ENCODE peak calls at places on chromosome 21, in four cellular contexts. I is cardiac fibroblast, Y is H9, L is MM.1S. G is an unnamed sample.

GRCh38 chr21:16978309-16978895 is 534.4 kb upstream of the CXADR start:
- DNase-seq in L (no peak), Y (no peak), I (no peak), G (no peak)

GRCh38 chr21:34552324-34553198 is 40.6 kb upstream of the KCNE1 start:
- DNase-seq in Y (no peak), I (peak), L (no peak), G (no peak)

GRCh38 chr21:40049031-40049958 is 182.1 kb downstream of the PCP4 start:
- DNase-seq in I (no peak), L (no peak), Y (no peak), G (no peak)

GRCh38 chr21:32348604-32349332 is 44.0 kb downstream of the URB1 start:
- DNase-seq in L (no peak), Y (peak), I (no peak), G (no peak)

GRCh38 chr21:28375708-28376385 is 616.8 kb downstream of the LTN1 start:
- DNase-seq in Y (no peak), L (no peak), I (peak), G (no peak)

GRCh38 chr21:35475768-35476167 is 426.7 kb upstream of the RUNX1 start:
- DNase-seq in Y (no peak), I (peak), L (no peak), G (no peak)

GRCh38 chr21:35048183-35048601 is 910 bp downstream of the RUNX1 start:
- DNase-seq in I (no peak), Y (no peak), L (peak), G (peak)

GRCh38 chr21:30577766-30578165 is 12.4 kb downstream of the KRTAP22-2 start:
- DNase-seq in L (no peak), I (no peak), Y (no peak), G (no peak)

GRCh38 chr21:26437326-26438009 is 135.6 kb downstream of the CYYR1 start:
- DNase-seq in L (no peak), Y (peak), I (peak), G (no peak)

GRCh38 chr21:17003763-17004373 is 509.0 kb upstream of the CXADR start:
- DNase-seq in Y (no peak), I (peak), L (peak), G (no peak)

GRCh38 chr21:33940164-33940563 is 24.6 kb upstream of the ATP5PO start:
- DNase-seq in Y (no peak), I (peak), L (no peak), G (no peak)

GRCh38 chr21:29334717-29335428 is 36.2 kb downstream of the BACH1 start:
- DNase-seq in Y (no peak), L (no peak), I (peak), G (no peak)

GRCh38 chr21:15000076-15000475 is 64.7 kb downstream of the NRIP1 start:
- DNase-seq in I (peak), L (no peak), Y (no peak), G (no peak)

GRCh38 chr21:31185663-31186062 is 147.4 kb upstream of the KRTAP19-8 start:
- DNase-seq in I (no peak), L (no peak), Y (no peak), G (no peak)

GRCh38 chr21:25735221-25735894 is 586 bp downstream of the GABPA start:
- DNase-seq in L (peak), Y (peak), I (peak), G (peak)

GRCh38 chr21:25878334-25878733 is 143.6 kb downstream of the GABPA start:
- DNase-seq in L (no peak), I (peak), Y (no peak), G (no peak)

GRCh38 chr21:28805885-28806284 is 186.8 kb downstream of the LTN1 start:
- DNase-seq in Y (no peak), I (peak), L (no peak), G (no peak)

GRCh38 chr21:32336711-32337110 is 38.1 kb downstream of the MRAP start:
- DNase-seq in Y (no peak), L (no peak), I (peak), G (no peak)

GRCh38 chr21:26842976-26843911 is 2.0 kb downstream of the ADAMTS1 start:
- DNase-seq in Y (peak), I (peak), L (peak), G (peak)

GRCh38 chr21:14527690-14528652 is 18.1 kb downstream of the SAMSN1 start:
- DNase-seq in Y (no peak), I (peak), L (no peak), G (no peak)

GRCh38 chr21:29718081-29718815 is 221.5 kb downstream of the GRIK1 start:
- DNase-seq in I (peak), L (no peak), Y (no peak), G (no peak)

GRCh38 chr21:14585122-14585521 is 39.0 kb upstream of the SAMSN1 start:
- DNase-seq in Y (no peak), I (no peak), L (no peak), G (no peak)

GRCh38 chr21:28705616-28706015 is 287.1 kb downstream of the LTN1 start:
- DNase-seq in L (no peak), I (peak), Y (no peak), G (no peak)

GRCh38 chr21:15932681-15933200 is 203.0 kb downstream of the USP25 start:
- DNase-seq in L (no peak), Y (no peak), I (no peak), G (no peak)

GRCh38 chr21:26148834-26149354 is 21.7 kb downstream of the APP start:
- DNase-seq in L (no peak), I (peak), Y (no peak), G (no peak)

GRCh38 chr21:16378570-16378969 is 648.8 kb downstream of the USP25 start:
- DNase-seq in L (no peak), Y (no peak), I (no peak), G (no peak)

GRCh38 chr21:28220670-28221069 is 772.0 kb downstream of the LTN1 start:
- DNase-seq in I (peak), Y (no peak), L (no peak), G (no peak)

GRCh38 chr21:26719750-26720149 is 125.5 kb downstream of the ADAMTS1 start:
- DNase-seq in Y (no peak), I (no peak), L (no peak), G (no peak)

GRCh38 chr21:20998456-20998789 is 214 bp downstream of the NCAM2 start:
- DNase-seq in L (no peak), Y (no peak), I (no peak), G (no peak)

GRCh38 chr21:26717146-26717739 is 128.0 kb downstream of the ADAMTS1 start:
- DNase-seq in Y (no peak), I (peak), L (peak), G (no peak)

GRCh38 chr21:20617130-20617529 is 381.1 kb upstream of the NCAM2 start:
- DNase-seq in Y (peak), L (no peak), I (no peak), G (no peak)

GRCh38 chr21:29640233-29640554 is 299.6 kb downstream of the GRIK1 start:
- DNase-seq in I (no peak), Y (no peak), L (no peak), G (no peak)

GRCh38 chr21:32203877-32204480 is 74.9 kb downstream of the MIS18A start:
- DNase-seq in I (no peak), Y (no peak), L (no peak), G (no peak)

GRCh38 chr21:28334407-28334806 is 658.3 kb downstream of the LTN1 start:
- DNase-seq in I (no peak), L (no peak), Y (no peak), G (no peak)

GRCh38 chr21:33537212-33537611 is 4.7 kb downstream of the GART start:
- DNase-seq in L (no peak), I (no peak), Y (no peak), G (no peak)

GRCh38 chr21:25790122-25790951 is 55.6 kb downstream of the GABPA start:
- DNase-seq in L (peak), Y (no peak), I (peak), G (no peak)

GRCh38 chr21:28856588-28857250 is 136.0 kb downstream of the LTN1 start:
- DNase-seq in Y (peak), I (no peak), L (no peak), G (no peak)

GRCh38 chr21:26769613-26770188 is 75.5 kb downstream of the ADAMTS1 start:
- DNase-seq in I (peak), L (no peak), Y (no peak), G (no peak)

GRCh38 chr21:41659791-41660560 is 106.9 kb downstream of the RIPK4 start:
- DNase-seq in Y (no peak), I (peak), L (no peak), G (no peak)
- TF ChIP-seq CTCF in Y (no peak), I (peak), L (no peak), G (peak)

DNA sequence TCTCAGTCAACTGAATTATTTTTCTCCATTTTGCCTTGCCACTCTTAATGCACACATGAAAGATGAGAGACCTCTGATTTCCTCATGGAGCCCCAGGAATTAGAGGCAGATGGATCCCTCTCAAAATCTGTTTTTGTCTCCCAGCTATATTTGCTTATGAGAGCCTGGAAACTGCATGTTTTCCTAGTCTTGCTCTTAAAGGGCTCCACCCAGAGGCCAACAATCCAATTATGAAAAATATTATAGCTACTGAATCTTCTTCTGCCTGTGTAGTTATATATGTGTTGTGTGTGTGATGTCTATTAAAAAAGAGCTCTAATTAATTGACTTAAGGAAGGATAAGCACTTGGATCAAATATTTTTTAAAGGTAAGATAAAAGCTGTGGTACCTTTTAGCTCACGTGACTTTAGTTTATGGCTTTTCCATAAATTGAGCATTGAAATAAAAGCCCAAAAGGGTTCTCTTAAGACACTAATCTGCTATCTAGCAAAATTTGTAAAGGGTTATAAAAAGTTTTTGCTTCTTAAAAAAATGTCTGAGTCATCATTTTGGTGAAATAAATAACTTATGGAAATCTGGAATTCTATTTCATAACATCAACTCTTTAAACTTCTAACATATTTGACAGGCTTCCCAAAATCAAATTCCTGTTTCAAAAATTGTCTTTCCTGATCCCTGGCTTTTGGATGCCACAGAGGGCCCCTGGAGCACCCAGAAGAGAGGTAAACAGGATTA is 31.2 kb upstream of the TSPEAR start:
- DNase-seq in I (peak), L (no peak), Y (no peak), G (no peak)
- TF ChIP-seq CTCF in I (peak), L (peak), Y (peak), G (peak)

GRCh38 chr21:42668193-42668592 is 14.8 kb downstream of the PDE9A start:
- DNase-seq in I (no peak), Y (no peak), L (no peak), G (no peak)

GRCh38 chr21:42670884-42671283 is 17.5 kb downstream of the PDE9A start:
- DNase-seq in L (no peak), I (no peak), Y (no peak), G (no peak)

GRCh38 chr21:42670058-42670830 is 16.8 kb downstream of the PDE9A start:
- DNase-seq in Y (no peak), I (no peak), L (no peak), G (no peak)

GRCh38 chr21:42668620-42669019 is 15.2 kb downstream of the PDE9A start:
- DNase-seq in L (no peak), I (no peak), Y (no peak), G (no peak)

DNA sequence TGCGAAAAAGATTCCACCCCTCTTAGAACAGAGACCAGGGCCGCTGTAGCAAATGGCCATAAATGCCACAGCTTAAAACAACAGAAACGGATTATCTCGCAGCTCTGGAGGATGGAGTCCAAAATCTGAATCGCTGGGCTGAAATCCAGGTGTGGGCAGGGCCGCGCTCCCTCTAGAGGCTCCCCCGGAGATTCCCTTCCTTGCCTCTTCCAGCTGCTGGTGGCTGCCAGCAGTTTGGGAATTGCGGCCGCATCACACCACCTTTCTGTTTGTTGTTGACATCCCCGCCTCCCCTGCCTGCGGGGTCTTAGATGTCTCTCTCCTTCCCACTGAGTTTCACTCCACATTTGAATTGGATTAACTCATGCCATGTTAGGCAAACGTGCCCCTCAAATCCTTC is 15.6 kb downstream of the PDE9A start:
- DNase-seq in L (no peak), I (peak), Y (peak), G (no peak)
- TF ChIP-seq CTCF in L (no peak), I (peak), Y (peak), G (no peak)

DNA sequence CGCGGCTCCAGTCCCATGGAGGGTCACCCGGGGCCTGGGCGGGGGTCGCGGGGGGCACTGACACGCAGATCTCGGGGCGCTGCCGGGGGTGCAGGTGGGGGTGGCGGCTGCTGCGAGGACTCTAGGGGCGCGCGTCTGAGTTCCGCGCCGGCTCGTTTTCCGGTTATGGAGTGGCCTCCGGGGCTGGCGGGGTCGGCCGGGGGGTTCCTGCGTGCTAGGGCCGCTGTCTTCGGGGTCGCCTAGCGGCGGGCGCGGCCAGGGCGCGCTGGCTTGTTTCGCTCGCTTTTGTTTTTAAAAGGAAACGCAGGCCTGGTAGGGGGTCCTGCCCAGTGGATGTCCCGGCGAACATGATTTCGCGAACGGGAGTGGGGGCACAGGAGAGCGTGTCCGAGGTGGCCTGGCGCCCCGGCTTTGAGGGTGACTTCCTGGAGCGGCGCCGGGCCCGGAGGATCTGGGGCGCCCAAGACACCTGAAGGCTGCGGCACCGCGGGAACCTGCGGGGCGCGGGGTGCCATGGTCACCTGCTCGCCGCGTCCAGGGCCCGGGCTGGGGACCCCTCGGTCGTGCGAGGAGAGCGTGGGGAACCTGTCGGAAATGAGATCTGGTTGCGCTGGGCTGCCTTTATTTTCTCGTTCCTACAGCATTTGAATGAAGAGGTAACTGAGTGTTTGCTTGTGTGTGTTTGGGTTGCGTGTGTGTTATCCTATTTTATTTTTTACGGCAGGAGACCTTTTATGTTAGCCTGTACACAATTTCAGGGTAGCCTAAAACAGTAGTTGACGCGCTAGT is 618 bp downstream of the ETS2 start:
- DNase-seq in I (no peak), Y (no peak), L (no peak), G (peak)
- TF ChIP-seq CTCF in I (no peak), Y (peak), L (no peak), G (no peak)

GRCh38 chr21:36704281-36704957 is 5.5 kb downstream of the SIM2 start:
- DNase-seq in Y (no peak), I (no peak), L (no peak), G (no peak)

GRCh38 chr21:36706951-36707762 is 8.2 kb downstream of the SIM2 start:
- DNase-seq in Y (peak), I (peak), L (no peak), G (peak)

GRCh38 chr21:36704958-36705678 is 6.2 kb downstream of the SIM2 start:
- DNase-seq in L (no peak), Y (no peak), I (no peak), G (no peak)

GRCh38 chr21:36706482-36706852 is 7.6 kb downstream of the SIM2 start:
- DNase-seq in Y (no peak), L (no peak), I (no peak), G (no peak)

DNA sequence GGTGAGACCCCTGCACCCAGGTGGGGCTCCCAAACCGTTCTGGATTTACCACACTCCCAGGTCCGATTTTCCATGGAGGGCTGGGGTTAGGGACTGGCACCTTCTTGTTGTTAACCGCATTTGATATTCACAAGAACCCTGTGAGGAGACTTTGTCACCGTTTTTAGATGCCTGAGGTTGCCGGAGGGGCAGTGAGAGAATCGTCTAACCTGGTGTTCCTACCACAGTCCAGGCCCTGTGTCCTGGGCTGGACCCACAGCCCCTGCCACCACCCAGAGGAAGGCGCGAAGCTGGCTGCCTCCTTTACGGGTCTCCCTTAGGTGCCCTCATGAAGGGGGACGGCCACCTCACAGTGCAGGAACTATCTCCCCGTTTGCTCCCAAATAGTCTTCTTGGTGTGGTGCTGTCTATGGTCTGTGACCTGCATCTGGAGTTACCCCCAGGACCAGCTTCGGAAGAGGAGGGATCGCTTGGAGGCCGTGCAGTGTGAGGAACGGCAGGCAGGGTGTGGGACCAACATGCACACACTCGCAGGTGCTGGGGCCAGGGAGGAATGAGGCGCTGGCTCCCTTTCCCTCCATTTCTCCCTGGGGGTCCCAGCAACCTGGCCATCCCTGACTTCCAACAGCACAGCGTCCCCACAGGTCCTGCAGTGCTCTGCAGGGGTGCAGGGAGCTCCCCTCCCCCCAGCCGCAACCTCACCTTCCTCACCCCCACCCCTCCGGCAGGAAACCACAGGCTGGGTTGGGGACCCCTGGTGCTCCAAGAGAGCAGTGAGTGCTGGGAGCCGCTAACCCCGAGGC is 7.0 kb downstream of the SIM2 start:
- DNase-seq in Y (peak), L (no peak), I (no peak), G (no peak)
- TF ChIP-seq CTCF in Y (peak), L (peak), I (peak), G (no peak)

GRCh38 chr21:46285761-46286667 is at the start of gene YBEY:
- DNase-seq in L (peak), I (peak), Y (peak), G (peak)
- TF ChIP-seq CTCF in L (peak), I (peak), Y (peak), G (peak)

GRCh38 chr21:18041012-18041411 is 203.6 kb upstream of the CHODL start:
- DNase-seq in Y (peak), L (peak), I (peak), G (no peak)
- TF ChIP-seq CTCF in Y (peak), L (peak), I (no peak), G (peak)

G was measured in upper lobe of right lung.